ENCODE peak calls at places on chromosomes 13 and 19, in four cellular contexts. G is breast epithelium, Q is esophagus squamous epithelium, P is adrenal gland. E is an unnamed sample.

GRCh38 chr13:41825691-41826090 is 135.2 kb downstream of the VWA8 start:
- DNase-seq in Q (no peak), P (no peak), G (no peak), E (no peak)

GRCh38 chr19:48510421-48511268 is 990 bp downstream of the LMTK3 start:
- DNase-seq in Q (no peak), P (peak), G (peak), E (peak)

GRCh38 chr13:63497601-63498000 is 2082.0 kb upstream of the PCDH20 start:
- DNase-seq in Q (no peak), P (no peak), G (no peak), E (no peak)

GRCh38 chr13:105920375-105920774 is 615.1 kb downstream of the EFNB2 start:
- DNase-seq in Q (no peak), G (no peak), P (no peak), E (no peak)

GRCh38 chr13:107809125-107809524 is 406.2 kb downstream of the LIG4 start:
- DNase-seq in G (no peak), Q (no peak), P (no peak), E (no peak)

GRCh38 chr19:52670046-52670445 is 31.9 kb upstream of the ZNF83 start:
- DNase-seq in G (no peak), Q (no peak), P (no peak), E (no peak)

GRCh38 chr19:29815231-29815630 is 3.4 kb downstream of the CCNE1 start:
- DNase-seq in P (no peak), Q (no peak), G (no peak), E (no peak)

GRCh38 chr19:45767881-45768643 is 990 bp downstream of the SIX5 start:
- DNase-seq in G (peak), P (peak), Q (no peak), E (peak)

GRCh38 chr13:20988909-20989735 is 72.3 kb downstream of the LATS2 start:
- DNase-seq in Q (no peak), P (no peak), G (no peak), E (no peak)

GRCh38 chr13:80551650-80552497 is 210.9 kb upstream of the SPRY2 start:
- DNase-seq in Q (no peak), P (no peak), G (no peak), E (no peak)

GRCh38 chr19:8702350-8702749 is 3.8 kb upstream of the ACTL9 start:
- DNase-seq in Q (no peak), P (no peak), G (no peak), E (no peak)

GRCh38 chr13:44306401-44307192 is 67.0 kb upstream of the SERP2 start:
- DNase-seq in P (peak), G (peak), Q (no peak), E (peak)

GRCh38 chr13:27339299-27339698 is 68.7 kb downstream of the RASL11A start:
- DNase-seq in P (no peak), Q (no peak), G (no peak), E (peak)

GRCh38 chr19:17751103-17751911 is at the start of gene FCHO1:
- DNase-seq in G (no peak), P (no peak), Q (peak), E (peak)

GRCh38 chr13:74306496-74306895 is 172.3 kb upstream of the KLF12 start:
- DNase-seq in Q (no peak), G (no peak), P (no peak), E (no peak)

GRCh38 chr13:112768795-112769411 is 79.1 kb downstream of the ATP11A start:
- DNase-seq in Q (no peak), G (no peak), P (peak), E (no peak)

GRCh38 chr19:51593969-51594773 is 23.1 kb downstream of the ZNF175 start:
- DNase-seq in P (peak), Q (peak), G (peak), E (peak)

GRCh38 chr19:33404916-33405315 is 31.4 kb downstream of the CEBPG start:
- DNase-seq in G (no peak), Q (no peak), P (no peak), E (no peak)

GRCh38 chr19:2171349-2172145 is 7.8 kb downstream of the DOT1L start:
- DNase-seq in Q (no peak), G (no peak), P (no peak), E (no peak)

GRCh38 chr13:21034602-21035190 is 26.7 kb downstream of the LATS2 start:
- DNase-seq in P (no peak), G (no peak), Q (no peak), E (no peak)

GRCh38 chr13:33644607-33645543 is 173.1 kb upstream of the RFC3 start:
- DNase-seq in P (no peak), G (no peak), Q (no peak), E (peak)

GRCh38 chr13:18998389-18998788 is 183.2 kb downstream of the TUBA3C start:
- DNase-seq in Q (no peak), G (no peak), P (no peak), E (no peak)

GRCh38 chr13:80339578-80339840 is 1.4 kb downstream of the SPRY2 start:
- DNase-seq in Q (no peak), G (no peak), P (no peak), E (no peak)

GRCh38 chr13:47672982-47673670 is 327.9 kb downstream of the SUCLA2 start:
- DNase-seq in G (no peak), P (no peak), Q (no peak), E (no peak)

GRCh38 chr19:50861496-50862286 is 7.0 kb downstream of the KLK3 start:
- DNase-seq in P (no peak), G (no peak), Q (no peak), E (no peak)

GRCh38 chr13:98129059-98129741 is 13.7 kb upstream of the FARP1 start:
- DNase-seq in P (no peak), Q (no peak), G (no peak), E (no peak)

GRCh38 chr19:35313614-35314013 is 15.4 kb upstream of the CD22 start:
- DNase-seq in Q (no peak), P (peak), G (no peak), E (no peak)

GRCh38 chr19:46283771-46284170 is 13.1 kb upstream of the HIF3A start:
- DNase-seq in Q (no peak), G (no peak), P (no peak), E (no peak)

GRCh38 chr13:70203661-70204229 is 95.5 kb upstream of the KLHL1 start:
- DNase-seq in G (no peak), Q (no peak), P (no peak), E (no peak)

GRCh38 chr13:74067818-74068217 is 66.4 kb downstream of the KLF12 start:
- DNase-seq in Q (no peak), G (no peak), P (no peak), E (no peak)

GRCh38 chr13:110425444-110425780 is 118.3 kb downstream of the COL4A2 start:
- DNase-seq in P (no peak), G (no peak), Q (no peak), E (no peak)

GRCh38 chr13:94169783-94170513 is 309.5 kb downstream of the DCT start:
- DNase-seq in Q (no peak), P (no peak), G (peak), E (no peak)

GRCh38 chr19:45472557-45473365 is 5.0 kb downstream of the FOSB start:
- DNase-seq in P (no peak), G (no peak), Q (no peak), E (no peak)

GRCh38 chr13:36685912-36686311 is 12.1 kb downstream of the SERTM1 start:
- DNase-seq in P (no peak), Q (no peak), G (no peak), E (no peak)

GRCh38 chr19:29702161-29702957 is 12.7 kb downstream of the C19orf12 start:
- DNase-seq in P (no peak), G (no peak), Q (no peak), E (no peak)

GRCh38 chr13:100659578-100659977 is 15.0 kb downstream of the TMTC4 start:
- DNase-seq in P (no peak), G (no peak), Q (no peak), E (no peak)
- TF ChIP-seq CTCF in P (no peak), G (no peak), Q (no peak), E (no peak)

GRCh38 chr19:14563989-14564650 is 7.7 kb downstream of the NDUFB7 start:
- DNase-seq in G (no peak), P (no peak), Q (no peak), E (no peak)
- TF ChIP-seq POLR2A in G (no peak), P (no peak), Q (no peak), E (no peak)

DNA sequence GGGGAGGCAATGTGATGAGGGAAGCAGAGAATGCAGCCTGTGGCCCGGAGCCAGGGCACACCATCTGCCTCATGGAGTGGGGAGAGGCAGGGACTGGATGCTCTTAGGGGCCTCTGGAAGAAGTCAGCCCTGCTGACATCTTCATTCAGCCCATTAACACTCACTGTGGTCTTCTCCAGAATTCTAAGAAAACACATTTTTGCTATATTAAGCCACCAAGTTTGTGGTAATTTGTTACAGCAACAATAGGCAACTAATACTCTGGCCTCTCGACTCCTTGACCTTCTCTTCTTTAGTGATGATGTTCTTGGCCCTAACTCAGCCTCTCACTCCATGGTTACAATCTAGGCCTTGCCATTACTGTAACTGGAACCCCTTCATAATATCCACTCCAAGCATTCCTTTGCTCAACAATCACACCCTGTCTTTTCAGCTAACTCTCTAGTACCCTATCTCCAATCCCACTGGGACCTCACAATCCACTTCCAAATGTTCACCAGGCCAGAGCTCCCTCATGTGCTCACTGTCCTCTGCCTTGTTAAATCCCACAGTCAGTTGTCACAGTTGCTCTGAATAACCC is 98.5 kb downstream of the MIPEP start:
- DNase-seq in G (no peak), Q (no peak), P (no peak), E (no peak)
- TF ChIP-seq CTCF in G (no peak), Q (no peak), P (no peak), E (no peak)

DNA sequence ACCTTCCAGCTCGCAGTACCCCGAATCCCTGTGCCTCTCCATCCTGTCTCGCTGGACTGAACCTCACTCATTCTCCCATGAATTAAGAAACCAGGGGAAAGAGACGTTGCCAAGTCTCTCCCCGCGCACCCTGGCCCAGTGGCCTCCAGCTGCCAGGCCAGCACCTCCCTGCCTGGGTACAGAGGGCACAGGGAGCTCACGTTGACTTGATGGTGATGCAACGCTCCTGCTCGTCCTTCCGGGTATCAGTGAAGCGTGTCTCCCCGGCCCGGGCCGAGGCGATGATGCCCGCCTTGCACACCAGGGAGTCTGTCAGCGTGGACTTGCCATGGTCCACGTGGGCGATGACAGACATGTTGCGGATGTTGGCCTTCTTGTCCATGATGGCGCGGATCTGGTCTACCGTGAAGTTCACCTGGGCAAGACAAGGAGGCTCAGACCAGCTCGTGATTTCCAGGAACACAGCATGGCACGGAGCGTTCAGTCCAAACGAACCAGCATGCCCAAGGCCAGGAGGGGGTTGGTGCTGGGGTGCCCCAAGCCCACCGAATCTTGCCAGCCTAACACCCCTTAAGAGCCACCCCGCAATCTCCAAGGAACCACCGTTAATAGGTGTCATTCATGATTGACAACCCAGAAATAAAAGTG is 1.2 kb downstream of the EEF2 start:
- DNase-seq in G (peak), P (peak), Q (no peak), E (no peak)
- TF ChIP-seq POLR2A in G (no peak), P (no peak), Q (no peak), E (no peak)

DNA sequence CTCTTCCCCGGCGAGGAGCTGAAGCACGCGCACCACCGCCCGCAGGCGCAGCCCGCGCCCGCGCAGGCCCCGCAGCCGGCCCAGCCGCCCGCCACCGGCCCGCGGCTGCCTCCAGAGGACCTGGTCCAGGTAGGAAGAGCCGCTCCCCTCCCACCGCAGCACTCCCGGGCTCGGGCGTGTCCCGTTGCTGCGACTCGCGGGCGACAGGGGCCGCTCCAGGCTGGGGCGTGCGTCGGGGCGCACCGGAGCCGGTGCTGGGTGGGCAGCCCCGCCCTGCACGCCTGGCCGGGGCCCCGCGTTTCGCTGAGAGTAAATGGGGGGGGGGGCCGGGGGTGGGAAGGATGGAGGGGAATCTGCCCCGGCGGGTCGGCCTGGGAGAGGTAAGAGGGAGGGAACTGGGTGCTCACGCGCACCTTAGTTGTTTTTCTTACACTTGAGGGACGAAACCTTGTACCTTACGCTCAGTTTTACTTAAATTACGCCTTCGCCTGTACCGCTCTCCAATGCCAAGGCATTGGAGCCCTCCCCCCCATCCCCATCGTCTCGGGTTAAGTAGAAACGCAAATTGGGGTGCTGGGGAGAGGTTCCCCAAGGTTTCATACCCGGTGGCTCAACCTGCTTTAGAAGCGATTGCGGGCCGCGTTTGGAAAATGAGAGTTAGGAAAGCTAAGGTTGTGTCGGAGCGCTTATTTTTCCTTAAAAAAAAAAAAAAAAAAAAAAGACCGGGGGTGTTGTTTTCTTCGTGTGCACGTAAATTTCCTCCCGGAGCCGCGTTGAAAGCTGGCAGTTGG is 850 bp downstream of the KLF5 start:
- DNase-seq in P (peak), Q (no peak), G (peak), E (no peak)
- TF ChIP-seq CTCF in P (no peak), Q (no peak), G (no peak), E (no peak)

GRCh38 chr19:41308450-41309224 is 1.3 kb upstream of the CCDC97 start:
- DNase-seq in G (peak), Q (peak), P (peak), E (peak)
- TF ChIP-seq POLR2A in G (no peak), Q (no peak), P (no peak), E (no peak)